ENCODE peak calls at places on chromosomes 16 and 17, in five cellular contexts. L is activated B cell treated with CpG ODN at 0.5 μM for 24 hours, Q is GM10248, J is astrocyte of the spinal cord, M is endothelial cell. O is an unnamed sample.

GRCh38 chr17:62625184-62625869 is 2.1 kb upstream of the MRC2 start:
- DNase-seq in Q (no peak), M (no peak), L (no peak), J (no peak), O (no peak)

GRCh38 chr17:38583176-38583575 is 22.6 kb downstream of the SRCIN1 start:
- DNase-seq in M (no peak), J (no peak), L (no peak), Q (no peak), O (no peak)

GRCh38 chr17:78600181-78600651 is 23.0 kb upstream of the DNAH17 start:
- DNase-seq in Q (no peak), L (no peak), M (no peak), J (peak), O (no peak)

GRCh38 chr17:74212913-74213791 is at the start of gene TTYH2:
- DNase-seq in J (peak), L (peak), Q (peak), M (peak), O (peak)

GRCh38 chr16:4315185-4316102 is at the start of gene GLIS2:
- DNase-seq in Q (peak), M (peak), J (peak), L (peak), O (peak)

GRCh38 chr17:32861979-32862378 is 14.9 kb downstream of the MYO1D start:
- DNase-seq in Q (no peak), J (no peak), L (no peak), M (no peak), O (no peak)

GRCh38 chr17:66184392-66184791 is 7.5 kb downstream of the CEP112 start:
- DNase-seq in M (no peak), Q (no peak), J (no peak), L (no peak), O (no peak)

GRCh38 chr16:1597154-1597553 is 14.7 kb downstream of the IFT140 start:
- DNase-seq in J (no peak), L (no peak), Q (no peak), M (no peak), O (no peak)

GRCh38 chr16:77905356-77905920 is 116.9 kb upstream of the CLEC3A start:
- DNase-seq in Q (no peak), M (no peak), L (no peak), J (no peak), O (no peak)

GRCh38 chr16:5044011-5044540 is 10.3 kb upstream of the NAGPA start:
- DNase-seq in L (no peak), M (no peak), J (no peak), Q (no peak), O (no peak)

GRCh38 chr17:77100009-77100408 is 40.8 kb upstream of the SEC14L1 start:
- DNase-seq in J (no peak), L (no peak), Q (no peak), M (no peak), O (no peak)

GRCh38 chr17:54948380-54948779 is 20.1 kb downstream of the COX11 start:
- DNase-seq in M (no peak), L (no peak), Q (no peak), J (peak), O (no peak)

GRCh38 chr17:2396568-2397246 is 4.2 kb downstream of the MNT start:
- DNase-seq in M (peak), Q (peak), J (peak), L (peak), O (no peak)

GRCh38 chr17:61279476-61280145 is 120.0 kb upstream of the TBX2 start:
- DNase-seq in M (no peak), Q (no peak), L (no peak), J (peak), O (no peak)

GRCh38 chr16:78761427-78761826 is 662.0 kb downstream of the WWOX start:
- DNase-seq in M (no peak), L (no peak), J (no peak), Q (peak), O (peak)

GRCh38 chr16:23712976-23713375 is at the start of gene ERN2:
- DNase-seq in M (no peak), L (no peak), J (no peak), Q (peak), O (no peak)

GRCh38 chr16:57536306-57537193 is at the start of gene CCDC102A:
- DNase-seq in M (no peak), J (peak), L (peak), Q (peak), O (peak)

GRCh38 chr16:87490091-87490798 is 2.6 kb downstream of the ZCCHC14 start:
- DNase-seq in L (no peak), Q (no peak), M (no peak), J (no peak), O (no peak)

GRCh38 chr16:85202631-85203461 is 90.6 kb upstream of the CIBAR2 start:
- DNase-seq in Q (no peak), M (no peak), L (no peak), J (peak), O (no peak)

GRCh38 chr17:61139219-61139618 is 260.4 kb upstream of the TBX2 start:
- DNase-seq in L (peak), J (peak), M (no peak), Q (peak), O (peak)

GRCh38 chr16:351804-352520 is 561 bp downstream of the AXIN1 start:
- DNase-seq in J (no peak), M (no peak), Q (no peak), L (no peak), O (no peak)

GRCh38 chr17:77746901-77747620 is 211.4 kb upstream of the TNRC6C start:
- DNase-seq in Q (no peak), M (no peak), L (no peak), J (no peak), O (no peak)

GRCh38 chr17:13776027-13776551 is 174.4 kb upstream of the HS3ST3A1 start:
- DNase-seq in L (no peak), Q (no peak), M (no peak), J (no peak), O (no peak)

GRCh38 chr16:54194008-54194731 is 92.4 kb downstream of the IRX3 start:
- DNase-seq in M (peak), Q (no peak), L (no peak), J (peak), O (no peak)
- TF ChIP-seq CTCF in M (no peak), Q (no peak), L (no peak), J (no peak), O (no peak)

DNA sequence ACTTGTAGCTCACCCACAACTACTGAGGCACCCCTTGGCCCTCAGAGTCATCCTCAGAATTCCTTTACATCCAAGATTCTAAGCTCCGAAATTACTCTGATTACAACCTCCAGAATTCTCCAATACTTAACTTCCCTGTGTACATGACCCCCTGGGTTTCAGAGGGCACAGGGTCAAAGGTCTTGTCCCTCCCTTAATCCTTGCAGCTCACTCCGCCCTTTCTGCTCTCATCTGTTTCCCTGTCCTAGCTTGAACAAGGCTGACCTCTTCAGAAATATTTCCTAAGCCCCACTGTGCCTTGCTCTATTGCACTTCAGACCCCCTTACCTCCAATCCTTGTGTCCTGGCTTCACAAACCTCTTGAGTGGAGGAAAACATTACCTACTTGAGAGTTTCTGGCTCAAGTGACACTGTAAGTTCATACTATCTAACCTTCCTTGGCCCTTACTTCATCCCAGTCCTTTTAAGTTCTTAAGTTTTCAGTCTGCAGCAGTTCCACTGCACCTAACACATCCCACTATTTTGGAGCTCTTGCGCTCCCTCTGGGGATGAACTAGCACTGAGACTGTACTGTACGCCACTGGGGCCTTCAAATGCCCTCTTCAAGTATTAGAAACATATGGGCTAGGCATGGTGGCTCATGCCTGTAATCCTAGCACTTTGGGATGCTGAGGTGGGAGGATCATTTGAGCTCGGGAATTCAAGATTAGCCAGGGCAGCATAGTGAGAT is 6.2 kb downstream of the N4BP1 start:
- DNase-seq in M (no peak), Q (no peak), J (no peak), L (no peak), O (no peak)
- TF ChIP-seq CTCF in M (no peak), Q (no peak), J (no peak), L (no peak), O (no peak)

GRCh38 chr17:73099504-73099903 is 7.0 kb upstream of the SLC39A11 start:
- DNase-seq in M (no peak), J (no peak), L (no peak), Q (no peak), O (no peak)
- TF ChIP-seq CTCF in M (no peak), J (no peak), L (no peak), Q (no peak), O (no peak)

GRCh38 chr17:52442350-52442749 is 283.8 kb upstream of the CA10 start:
- DNase-seq in L (no peak), Q (no peak), M (no peak), J (no peak), O (no peak)
- TF ChIP-seq CTCF in L (no peak), Q (no peak), M (no peak), J (no peak), O (no peak)

GRCh38 chr17:6894206-6894528 is 62.6 kb upstream of the TEKT1 start:
- DNase-seq in Q (peak), M (peak), L (no peak), J (no peak), O (no peak)
- TF ChIP-seq CTCF in Q (peak), M (peak), L (no peak), J (peak), O (no peak)

GRCh38 chr17:1169471-1169908 is 10.3 kb downstream of the ABR start:
- DNase-seq in L (no peak), Q (no peak), M (no peak), J (no peak), O (no peak)

GRCh38 chr17:1168537-1169234 is 11.1 kb downstream of the ABR start:
- DNase-seq in L (no peak), J (no peak), Q (no peak), M (no peak), O (no peak)

GRCh38 chr17:1171953-1172352 is 7.8 kb downstream of the ABR start:
- DNase-seq in L (no peak), Q (no peak), J (no peak), M (no peak), O (no peak)

GRCh38 chr17:1169913-1170312 is 9.9 kb downstream of the ABR start:
- DNase-seq in L (no peak), J (no peak), Q (no peak), M (no peak), O (no peak)

GRCh38 chr17:1170739-1171138 is 9.0 kb downstream of the ABR start:
- DNase-seq in Q (no peak), L (no peak), M (no peak), J (no peak), O (no peak)
- TF ChIP-seq CTCF in Q (peak), L (no peak), M (no peak), J (peak), O (no peak)

GRCh38 chr17:75876190-75876937 is 2.0 kb downstream of the TRIM47 start:
- DNase-seq in M (peak), J (no peak), Q (peak), L (peak), O (no peak)
- TF ChIP-seq CTCF in M (no peak), J (peak), Q (peak), L (no peak), O (no peak)

GRCh38 chr17:10352866-10353265 is 19.9 kb downstream of the MYH13 start:
- DNase-seq in Q (no peak), J (no peak), M (no peak), L (no peak), O (no peak)

GRCh38 chr17:10360578-10360977 is 12.2 kb downstream of the MYH13 start:
- DNase-seq in Q (no peak), M (no peak), L (no peak), J (no peak), O (no peak)

DNA sequence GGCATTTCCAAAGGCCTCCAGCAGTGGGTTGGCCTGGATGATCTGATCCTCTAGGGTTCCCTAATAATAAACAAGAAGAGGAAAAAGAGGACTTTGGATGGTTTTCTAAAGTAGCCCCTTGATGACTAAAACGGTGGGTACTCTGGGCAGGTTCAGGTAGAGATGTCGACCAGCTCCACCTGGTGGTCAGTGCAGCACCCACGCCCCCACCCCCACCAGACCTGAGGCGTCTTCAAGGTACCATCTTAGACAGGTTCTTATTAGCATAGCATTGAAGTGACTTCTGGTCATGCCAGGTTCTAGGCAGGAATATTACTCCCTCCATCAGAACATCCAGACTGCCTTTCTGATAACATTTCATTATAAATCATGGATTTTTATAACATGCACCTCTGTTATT is 15.0 kb downstream of the MYH13 start:
- DNase-seq in J (no peak), M (peak), L (no peak), Q (peak), O (no peak)
- TF ChIP-seq CTCF in J (peak), M (peak), L (no peak), Q (peak), O (peak)

DNA sequence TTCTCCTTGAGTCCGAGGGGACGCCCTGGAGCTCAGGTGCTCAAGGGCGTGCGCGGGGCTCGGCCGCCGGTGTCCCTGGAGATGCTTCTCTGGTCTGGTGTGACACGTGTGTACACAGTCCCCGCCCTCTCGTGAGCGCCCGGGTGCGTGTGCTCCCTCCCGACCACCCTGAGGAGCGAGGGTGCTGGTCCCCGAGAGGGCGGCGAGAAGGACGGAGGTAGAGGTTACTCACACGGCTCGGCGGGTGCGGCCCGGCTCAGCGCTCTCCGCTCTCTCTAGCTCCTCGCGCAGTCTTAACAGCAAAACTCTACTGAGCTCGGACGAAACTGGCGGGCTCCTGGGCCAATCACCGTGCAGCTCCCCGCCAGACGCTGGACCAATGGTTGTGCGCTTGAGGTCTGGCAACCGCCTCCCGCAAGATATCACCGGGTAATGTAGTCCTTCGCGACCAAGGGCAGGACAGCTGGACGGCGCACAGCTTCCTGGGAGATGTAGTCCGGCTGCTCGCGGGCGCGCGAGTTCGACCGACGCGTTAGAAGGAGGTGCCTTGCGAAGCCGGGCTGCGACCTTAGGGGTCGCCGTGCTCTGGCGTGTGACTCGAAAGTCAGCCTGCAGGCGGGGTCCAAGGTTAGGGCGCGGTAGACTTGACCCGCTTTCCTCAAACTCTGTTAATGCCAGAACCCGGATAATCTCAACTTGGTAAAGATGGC is at the start of gene SLC25A19:
- DNase-seq in J (peak), M (peak), L (peak), Q (peak), O (peak)
- TF ChIP-seq CTCF in J (no peak), M (peak), L (no peak), Q (peak), O (no peak)